ENCODE peak calls at places on chromosomes 3 and 15, in nine cellular contexts. I is heart right ventricle; J is CD4-positive, alpha-beta memory T cell; T is fibroblast of lung; Q is A549; O is Peyer's patch; C is stomach; U is CD8-positive, alpha-beta T cell; N is effector memory CD4-positive, alpha-beta T cell. W is an unnamed sample.
A peak's percentile ranks its signal among the peaks of the same experiment; 100 is the strongest.

GRCh38 chr3:100316656-100317069 is 17.9 kb upstream of the NIT2 start:
- DNase-seq in O (no peak), I (peak; percentile 44), U (no peak), T (peak; percentile 53), N (no peak), J (peak; percentile 44), C (no peak), Q (peak; percentile 25), W (peak; percentile 83)

GRCh38 chr3:102660653-102661052 is 225.8 kb downstream of the ZPLD1 start:
- DNase-seq in C (no peak), N (no peak), T (no peak), I (no peak), J (no peak), Q (no peak), U (no peak), O (no peak), W (no peak)

GRCh38 chr15:65948352-65948751 is 79.1 kb downstream of the RAB11A start:
- DNase-seq in J (no peak), O (no peak), N (no peak), I (no peak), T (no peak), C (no peak), Q (no peak), U (no peak), W (no peak)

GRCh38 chr3:141368062-141368924 is at the start of gene ZBTB38:
- DNase-seq in O (peak; percentile 91), C (peak; percentile 93), U (no peak), N (no peak), Q (peak; percentile 95), T (peak; percentile 96), I (peak; percentile 91), J (no peak), W (peak; percentile 94)

GRCh38 chr15:89664441-89664840 is 9.2 kb upstream of the KIF7 start:
- DNase-seq in N (no peak), I (no peak), Q (no peak), T (no peak), O (no peak), J (no peak), C (no peak), U (no peak), W (no peak)

GRCh38 chr15:96330450-96331140 is at the start of gene NR2F2:
- DNase-seq in U (no peak), T (peak; percentile 99), Q (peak; percentile 91), J (peak; percentile 13), I (peak; percentile 93), N (no peak), C (peak; percentile 98), O (peak; percentile 96), W (peak; percentile 100)

GRCh38 chr15:67175643-67176071 is 78.8 kb downstream of the AAGAB start:
- DNase-seq in Q (no peak), T (no peak), J (no peak), N (no peak), O (peak; percentile 48), I (no peak), C (no peak), U (no peak), W (no peak)

GRCh38 chr3:96236499-96236898 is 577.9 kb upstream of the EPHA6 start:
- DNase-seq in O (no peak), N (no peak), Q (no peak), U (no peak), I (no peak), J (no peak), C (no peak), T (peak; percentile 3), W (no peak)

GRCh38 chr15:93331545-93332117 is 242.6 kb upstream of the RGMA start:
- DNase-seq in U (no peak), J (no peak), I (no peak), O (no peak), N (no peak), C (no peak), T (no peak), Q (no peak), W (no peak)

DNA sequence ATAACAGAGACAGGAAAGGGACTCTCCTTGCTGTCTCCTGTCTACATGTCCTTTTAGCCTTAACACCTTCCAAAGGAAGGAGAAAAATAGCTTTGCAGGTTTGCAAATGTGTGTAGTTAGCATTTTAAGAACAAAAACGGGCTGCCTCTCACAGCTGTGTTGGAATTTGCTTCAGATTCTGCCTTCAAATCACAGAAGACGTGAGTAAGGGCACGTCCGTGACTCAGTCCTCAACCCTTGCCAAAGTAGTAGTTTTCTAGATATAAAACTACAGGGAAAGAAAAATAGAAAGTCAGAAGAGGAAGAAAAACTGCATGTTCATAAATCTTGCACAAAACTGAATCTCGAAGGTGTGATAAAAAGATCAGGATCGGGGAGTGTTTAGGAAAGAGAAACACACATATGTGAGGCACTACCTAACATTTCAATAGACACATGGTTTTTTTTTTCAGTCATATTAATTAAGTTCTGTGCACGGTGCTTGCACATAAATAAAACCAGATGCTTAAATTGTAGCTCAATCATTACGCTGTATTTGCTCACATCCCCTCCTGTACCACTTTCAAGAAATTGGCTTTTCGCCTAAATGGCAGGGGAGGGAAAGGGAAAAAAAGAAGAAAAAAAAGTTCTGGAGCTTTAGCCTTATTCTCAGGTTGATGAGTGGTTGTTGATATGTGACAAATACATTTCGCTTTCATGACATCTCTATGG is 71.7 kb downstream of the P3H2 start:
- DNase-seq in I (no peak), T (peak; percentile 87), J (no peak), N (no peak), U (no peak), O (no peak), C (no peak), Q (no peak), W (peak; percentile 85)
- H3K4me3 ChIP-seq in I (peak overlapping the region; percentile 12), T (peak overlapping the region; percentile 37), J (no peak overlapping the region), N (no peak overlapping the region), U (no peak overlapping the region), O (no peak overlapping the region), C (no peak overlapping the region), Q (peak overlapping the region; percentile 16), W (peak overlapping the region; percentile 74)

GRCh38 chr3:44883999-44884431 is 9.6 kb downstream of the TGM4 start:
- DNase-seq in J (no peak), Q (peak; percentile 38), I (no peak), N (no peak), O (no peak), U (no peak), C (no peak), T (peak; percentile 98), W (peak; percentile 87)
- H3K4me1 ChIP-seq in J (no peaks in the 10 kb centered on the region), Q (peaks cover 48% of the 10 kb centered on the region), I (no peaks in the 10 kb centered on the region), N (no peaks in the 10 kb centered on the region), O (no peaks in the 10 kb centered on the region), U (no peaks in the 10 kb centered on the region), C (no peaks in the 10 kb centered on the region), T (peaks cover 28% of the 10 kb centered on the region), W (peaks cover 31% of the 10 kb centered on the region)

GRCh38 chr3:60552581-60552980 is 698.7 kb downstream of the FHIT start:
- DNase-seq in T (peak; percentile 48), O (no peak), C (no peak), Q (no peak), N (no peak), J (no peak), I (no peak), U (no peak), W (no peak)

GRCh38 chr3:60553144-60553543 is 698.1 kb downstream of the FHIT start:
- DNase-seq in T (peak; percentile 42), J (no peak), I (no peak), N (no peak), C (no peak), O (no peak), Q (no peak), U (no peak), W (no peak)

GRCh38 chr3:60551455-60552209 is 699.6 kb downstream of the FHIT start:
- DNase-seq in C (no peak), J (no peak), I (no peak), O (no peak), Q (no peak), U (no peak), N (no peak), T (no peak), W (no peak)

GRCh38 chr3:60555704-60556340 is 695.4 kb downstream of the FHIT start:
- DNase-seq in N (no peak), U (no peak), T (peak; percentile 88), C (no peak), Q (no peak), I (no peak), J (no peak), O (no peak), W (no peak)

DNA sequence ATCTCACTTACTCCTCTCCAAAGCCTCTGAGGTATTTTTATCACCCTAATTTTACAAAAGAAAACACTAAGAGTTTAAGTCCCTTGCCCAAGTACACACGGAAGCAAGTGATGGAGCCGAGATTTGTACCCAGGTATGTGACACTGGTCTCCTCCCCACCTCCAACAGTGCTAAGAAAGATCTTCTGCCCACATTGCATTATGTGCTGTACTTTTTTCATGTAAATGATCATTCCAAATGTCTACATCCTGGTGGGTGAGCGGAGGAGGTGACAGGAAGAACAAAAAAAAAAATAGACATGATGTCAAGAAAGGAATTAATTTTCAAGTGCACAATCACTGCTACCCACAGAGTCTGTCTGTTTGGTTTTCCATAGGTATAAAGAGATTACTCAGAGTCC is 694.1 kb downstream of the FHIT start:
- DNase-seq in J (no peak), U (no peak), T (no peak), C (no peak), Q (no peak), O (no peak), N (no peak), I (no peak), W (no peak)
- H3K4me3 ChIP-seq in J (no peak overlapping the region), U (no peak overlapping the region), T (no peak overlapping the region), C (no peak overlapping the region), Q (no peak overlapping the region), O (no peak overlapping the region), N (no peak overlapping the region), I (no peak overlapping the region), W (no peak overlapping the region)

GRCh38 chr15:31264534-31265089 is 62.0 kb upstream of the KLF13 start:
- DNase-seq in T (no peak), U (no peak), O (no peak), N (no peak), J (no peak), Q (no peak), I (peak; percentile 3), C (peak; percentile 24), W (no peak)
- H3K4me1 ChIP-seq in T (no peaks in the 10 kb centered on the region), U (peaks cover 69% of the 10 kb centered on the region), O (peaks cover 52% of the 10 kb centered on the region), N (peaks cover 55% of the 10 kb centered on the region), J (peaks cover 72% of the 10 kb centered on the region), Q (peaks cover 24% of the 10 kb centered on the region), I (peaks cover 27% of the 10 kb centered on the region), C (peaks cover 45% of the 10 kb centered on the region), W (peaks cover 22% of the 10 kb centered on the region)

GRCh38 chr3:50355829-50356552 is 3.3 kb downstream of the TMEM115 start:
- DNase-seq in J (no peak), Q (no peak), U (no peak), I (no peak), C (peak; percentile 40), O (no peak), T (no peak), N (no peak), W (no peak)
- H3K4me3 ChIP-seq in J (no peak overlapping the region), Q (no peak overlapping the region), U (no peak overlapping the region), I (peak overlapping the region; percentile 81), C (peak overlapping the region; percentile 79), O (peak overlapping the region; percentile 67), T (peak overlapping the region; percentile 84), N (no peak overlapping the region), W (peak overlapping the region; percentile 93)